ENCODE peak calls at places on chromosomes 2 and 18, in eight cellular contexts. X is pancreas; D is spleen; O is foreskin keratinocyte; Z is breast epithelium; Q is CD4-positive, alpha-beta memory T cell; F is lower lobe of right lung; A is HCT116. I is an unnamed sample.

GRCh38 chr2:68426885-68427579 is 40.1 kb downstream of the FBXO48 start:
- DNase-seq in X (no peak), D (no peak), O (no peak), Z (no peak), Q (peak; percentile 61), F (no peak), A (no peak), I (no peak)

GRCh38 chr2:156005531-156005930 is 327.0 kb downstream of the NR4A2 start:
- DNase-seq in X (no peak), D (peak; percentile 63), O (no peak), Z (no peak), Q (no peak), F (peak; percentile 32), A (no peak), I (no peak)

GRCh38 chr2:26462100-26462499 is 15.8 kb downstream of the OTOF start:
- DNase-seq in X (peak; percentile 49), D (peak; percentile 59), O (no peak), Z (no peak), Q (no peak), F (peak; percentile 34), A (no peak), I (no peak)

GRCh38 chr2:55048514-55048924 is 1.7 kb downstream of the RTN4 start:
- DNase-seq in X (no peak), D (no peak), O (no peak), Z (no peak), Q (no peak), F (no peak), A (peak; percentile 27), I (no peak)

GRCh38 chr2:235142588-235142987 is 190.8 kb downstream of the SH3BP4 start:
- DNase-seq in X (no peak), D (no peak), O (no peak), Z (no peak), Q (no peak), F (no peak), A (no peak), I (no peak)

GRCh38 chr2:7943446-7943845 is 738.4 kb upstream of the ID2 start:
- DNase-seq in X (no peak), D (no peak), O (no peak), Z (no peak), Q (no peak), F (no peak), A (no peak), I (no peak)

GRCh38 chr2:8334866-8335325 is 347.0 kb upstream of the ID2 start:
- DNase-seq in X (no peak), D (peak; percentile 74), O (no peak), Z (no peak), Q (no peak), F (no peak), A (no peak), I (no peak)

GRCh38 chr2:119224391-119224972 is 848 bp downstream of the STEAP3 start:
- DNase-seq in X (peak; percentile 77), D (no peak), O (no peak), Z (no peak), Q (no peak), F (no peak), A (no peak), I (no peak)

GRCh38 chr2:156565066-156565710 is 129.0 kb downstream of the GPD2 start:
- DNase-seq in X (no peak), D (no peak), O (no peak), Z (no peak), Q (no peak), F (no peak), A (no peak), I (no peak)

GRCh38 chr2:72999729-73000725 is 71.5 kb downstream of the SFXN5 start:
- DNase-seq in X (no peak), D (peak; percentile 37), O (peak; percentile 2), Z (peak; percentile 1), Q (no peak), F (no peak), A (no peak), I (no peak)

GRCh38 chr2:182831097-182831496 is 35.3 kb downstream of the FRZB start:
- DNase-seq in X (no peak), D (no peak), O (no peak), Z (no peak), Q (no peak), F (no peak), A (no peak), I (no peak)

GRCh38 chr2:9975805-9976447 is 24.4 kb downstream of the GRHL1 start:
- DNase-seq in X (no peak), D (no peak), O (peak; percentile 84), Z (no peak), Q (no peak), F (no peak), A (peak; percentile 92), I (peak; percentile 96)

GRCh38 chr18:54202851-54203250 is 21.6 kb downstream of the MBD2 start:
- DNase-seq in X (no peak), D (no peak), O (no peak), Z (no peak), Q (no peak), F (no peak), A (no peak), I (no peak)

GRCh38 chr2:238906254-238906935 is 58.5 kb downstream of the TWIST2 start:
- DNase-seq in X (no peak), D (peak; percentile 54), O (no peak), Z (no peak), Q (no peak), F (no peak), A (no peak), I (no peak)

GRCh38 chr2:38723173-38723572 is 28.0 kb downstream of the SRSF7 start:
- DNase-seq in X (no peak), D (no peak), O (no peak), Z (no peak), Q (no peak), F (no peak), A (no peak), I (no peak)

GRCh38 chr2:107719781-107720180 is 106.9 kb upstream of the RGPD4 start:
- DNase-seq in X (no peak), D (no peak), O (no peak), Z (no peak), Q (no peak), F (no peak), A (no peak), I (no peak)

GRCh38 chr18:23994361-23994902 is 20.1 kb upstream of the TTC39C start:
- DNase-seq in X (no peak), D (no peak), O (peak; percentile 97), Z (peak; percentile 36), Q (peak; percentile 66), F (peak; percentile 61), A (peak; percentile 18), I (peak; percentile 41)

GRCh38 chr2:66236816-66237469 is 198.0 kb upstream of the MEIS1 start:
- DNase-seq in X (no peak), D (no peak), O (no peak), Z (no peak), Q (no peak), F (no peak), A (no peak), I (no peak)
- H3K27ac ChIP-seq in X (no peak overlapping the region), D (no peak overlapping the region), O (no peak overlapping the region), Z (peak overlapping the region; percentile 56), Q (no peak overlapping the region), F (no peak overlapping the region), A (no peak overlapping the region), I (no peak overlapping the region)

GRCh38 chr2:241818943-241819270 is 9.9 kb downstream of the NEU4 start:
- DNase-seq in X (no peak), D (peak; percentile 29), O (no peak), Z (no peak), Q (no peak), F (peak; percentile 28), A (no peak), I (no peak)
- H3K27ac ChIP-seq in X (no peak overlapping the region), D (no peak overlapping the region), O (no peak overlapping the region), Z (no peak overlapping the region), Q (no peak overlapping the region), F (no peak overlapping the region), A (no peak overlapping the region), I (no peak overlapping the region)

GRCh38 chr2:137951606-137952005 is 12.7 kb upstream of the HNMT start:
- DNase-seq in X (no peak), D (no peak), O (no peak), Z (no peak), Q (no peak), F (no peak), A (no peak), I (no peak)

GRCh38 chr2:137961602-137962001 is 2.7 kb upstream of the HNMT start:
- DNase-seq in X (no peak), D (no peak), O (no peak), Z (no peak), Q (no peak), F (no peak), A (no peak), I (no peak)

GRCh38 chr2:137952586-137953129 is 11.6 kb upstream of the HNMT start:
- DNase-seq in X (no peak), D (no peak), O (no peak), Z (no peak), Q (no peak), F (no peak), A (no peak), I (no peak)

GRCh38 chr2:137960223-137960622 is 4.0 kb upstream of the HNMT start:
- DNase-seq in X (no peak), D (no peak), O (no peak), Z (no peak), Q (no peak), F (no peak), A (no peak), I (no peak)

DNA sequence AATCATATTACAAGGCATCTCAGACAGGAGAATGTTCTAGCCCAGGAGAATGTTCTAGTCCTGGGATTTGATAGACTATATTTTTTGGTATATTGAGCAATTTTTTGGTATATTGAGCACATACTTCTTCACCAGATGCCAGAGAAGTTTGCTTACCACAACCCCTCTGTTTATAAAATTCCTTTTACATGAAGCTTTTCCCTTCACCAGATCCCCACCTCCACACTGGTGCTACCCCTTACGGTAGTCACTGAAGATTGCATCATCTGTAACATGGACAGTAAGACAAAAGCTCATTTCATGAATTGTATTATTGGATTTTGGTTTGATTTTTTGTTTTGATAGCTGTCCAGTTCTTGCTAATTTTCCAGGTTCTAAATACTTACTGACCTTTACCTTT is 7.2 kb upstream of the HNMT start:
- DNase-seq in X (no peak), D (no peak), O (peak; percentile 42), Z (no peak), Q (no peak), F (no peak), A (no peak), I (no peak)
- H3K27ac ChIP-seq in X (no peak overlapping the region), D (no peak overlapping the region), O (no peak overlapping the region), Z (no peak overlapping the region), Q (no peak overlapping the region), F (no peak overlapping the region), A (no peak overlapping the region), I (no peak overlapping the region)

GRCh38 chr2:54013996-54014395 is 43.2 kb upstream of the PSME4 start:
- DNase-seq in X (no peak), D (no peak), O (no peak), Z (no peak), Q (peak; percentile 11), F (no peak), A (no peak), I (no peak)

GRCh38 chr2:54021702-54022101 is 50.9 kb upstream of the PSME4 start:
- DNase-seq in X (no peak), D (no peak), O (no peak), Z (no peak), Q (no peak), F (no peak), A (no peak), I (no peak)

GRCh38 chr2:54012538-54013141 is 41.8 kb upstream of the PSME4 start:
- DNase-seq in X (no peak), D (no peak), O (no peak), Z (no peak), Q (no peak), F (no peak), A (no peak), I (no peak)

GRCh38 chr2:54020793-54021414 is 50.1 kb upstream of the PSME4 start:
- DNase-seq in X (no peak), D (no peak), O (no peak), Z (no peak), Q (no peak), F (no peak), A (no peak), I (no peak)

GRCh38 chr2:54015809-54016703 is 45.3 kb upstream of the PSME4 start:
- DNase-seq in X (no peak), D (no peak), O (peak; percentile 51), Z (no peak), Q (no peak), F (no peak), A (no peak), I (peak; percentile 64)
- H3K27ac ChIP-seq in X (no peak overlapping the region), D (no peak overlapping the region), O (no peak overlapping the region), Z (no peak overlapping the region), Q (no peak overlapping the region), F (no peak overlapping the region), A (no peak overlapping the region), I (no peak overlapping the region)

I was measured in Panc1.